ENCODE peak calls at places on chromosomes 1 and 21, in six cellular contexts. D is fibroblast of the aortic adventitia, H is astrocyte of the spinal cord, G is cardiac fibroblast, E is K562, T is epithelial cell of esophagus. R is an unnamed sample.

GRCh38 chr1:39250460-39251240 is 46.2 kb downstream of the MACF1 start:
- DNase-seq in D (peak), H (peak), G (peak), E (peak), T (peak), R (no peak)

GRCh38 chr1:178806665-178807300 is 64.1 kb downstream of the ANGPTL1 start:
- DNase-seq in D (no peak), H (no peak), G (no peak), E (no peak), T (no peak), R (no peak)

GRCh38 chr1:85379203-85380136 is 85.5 kb downstream of the DDAH1 start:
- DNase-seq in D (peak), H (no peak), G (peak), E (no peak), T (no peak), R (no peak)

GRCh38 chr1:226575436-226576390 is 27.1 kb downstream of the STUM start:
- DNase-seq in D (no peak), H (no peak), G (no peak), E (no peak), T (no peak), R (no peak)

GRCh38 chr21:41656946-41657525 is 109.8 kb downstream of the RIPK4 start:
- DNase-seq in D (no peak), H (no peak), G (no peak), E (no peak), T (no peak), R (no peak)

GRCh38 chr21:36509966-36510742 is 30.2 kb upstream of the CLDN14 start:
- DNase-seq in D (no peak), H (no peak), G (no peak), E (no peak), T (peak), R (no peak)

GRCh38 chr1:16717174-16718108 is 22.9 kb upstream of the RNU1-4 start:
- DNase-seq in D (no peak), H (no peak), G (no peak), E (peak), T (peak), R (peak)

GRCh38 chr1:22714455-22714854 is 3.8 kb downstream of the EPHB2 start:
- DNase-seq in D (no peak), H (no peak), G (no peak), E (no peak), T (no peak), R (no peak)

DNA sequence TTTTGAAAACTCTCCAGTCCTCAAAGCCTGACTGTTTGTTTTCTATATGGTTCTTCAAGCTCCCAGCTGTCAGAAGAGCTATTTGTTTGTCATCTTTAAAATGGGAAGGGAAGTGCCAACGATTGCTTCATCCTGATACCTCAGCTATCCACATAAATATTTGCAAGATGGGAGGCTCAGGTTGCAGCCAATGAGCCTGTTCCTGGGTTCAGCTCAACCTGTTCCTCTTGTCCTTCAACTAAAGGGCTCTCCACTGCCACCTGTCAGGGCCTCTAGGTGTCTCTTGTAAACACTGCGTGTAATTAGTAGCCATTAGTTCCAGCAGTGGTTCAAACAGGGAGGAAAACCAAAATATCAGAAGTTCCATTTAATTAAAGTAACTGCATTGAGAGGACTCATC is 445.1 kb downstream of the AJAP1 start:
- DNase-seq in D (no peak), H (no peak), G (no peak), E (no peak), T (peak), R (no peak)
- TF ChIP-seq CTCF in D (no peak), H (no peak), G (no peak), E (no peak), T (no peak), R (no peak)

DNA sequence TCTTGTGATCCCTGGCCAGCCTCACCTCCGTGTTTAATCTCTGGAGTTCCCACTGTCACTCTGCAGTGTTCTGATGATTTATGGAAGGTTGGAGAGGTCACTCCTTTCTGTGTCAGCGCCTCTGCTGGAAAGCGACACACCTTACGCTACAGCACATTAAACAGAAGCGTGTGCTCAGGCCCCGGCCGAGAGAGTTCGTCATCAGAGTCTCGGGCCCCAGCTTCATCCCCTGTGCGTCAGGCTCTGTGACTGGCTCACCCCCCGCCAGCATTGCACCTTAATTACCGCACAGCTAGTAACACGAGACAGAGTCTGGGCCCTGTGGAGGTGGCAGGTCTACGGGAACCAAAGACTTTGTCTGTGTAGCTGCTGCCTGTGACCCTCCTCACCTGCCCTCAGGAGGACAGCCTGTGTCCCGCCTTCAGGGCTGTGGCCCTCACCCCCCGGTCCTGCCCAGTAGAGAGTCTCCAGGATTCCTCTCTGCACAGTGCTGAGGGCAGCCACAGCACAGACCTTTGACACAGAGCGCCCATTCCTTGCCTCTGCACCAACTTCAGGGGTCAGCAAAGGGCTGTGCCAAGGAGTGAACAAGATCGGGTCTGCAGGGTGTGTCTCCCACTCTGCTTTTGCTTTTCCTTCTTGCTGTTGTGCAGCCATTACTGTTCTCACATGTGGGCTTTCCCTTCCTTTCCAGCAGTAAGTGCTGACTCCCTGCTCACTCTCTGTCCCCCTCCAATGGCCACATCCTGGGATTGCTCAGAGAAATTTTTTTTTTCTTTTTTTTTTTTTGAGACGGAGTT is 157.6 kb downstream of the PGBD5 start:
- DNase-seq in D (peak), H (peak), G (peak), E (peak), T (peak), R (peak)
- TF ChIP-seq CTCF in D (peak), H (peak), G (peak), E (peak), T (peak), R (peak)

GRCh38 chr1:30083800-30084464 is 639.5 kb downstream of the MATN1 start:
- DNase-seq in D (peak), H (peak), G (peak), E (no peak), T (peak), R (peak)

GRCh38 chr1:30084909-30085571 is 638.3 kb downstream of the MATN1 start:
- DNase-seq in D (no peak), H (no peak), G (no peak), E (no peak), T (no peak), R (no peak)

GRCh38 chr1:30088594-30089556 is 634.5 kb downstream of the MATN1 start:
- DNase-seq in D (no peak), H (no peak), G (peak), E (peak), T (no peak), R (no peak)

GRCh38 chr1:30087465-30087864 is 635.9 kb downstream of the MATN1 start:
- DNase-seq in D (no peak), H (no peak), G (no peak), E (no peak), T (no peak), R (peak)

DNA sequence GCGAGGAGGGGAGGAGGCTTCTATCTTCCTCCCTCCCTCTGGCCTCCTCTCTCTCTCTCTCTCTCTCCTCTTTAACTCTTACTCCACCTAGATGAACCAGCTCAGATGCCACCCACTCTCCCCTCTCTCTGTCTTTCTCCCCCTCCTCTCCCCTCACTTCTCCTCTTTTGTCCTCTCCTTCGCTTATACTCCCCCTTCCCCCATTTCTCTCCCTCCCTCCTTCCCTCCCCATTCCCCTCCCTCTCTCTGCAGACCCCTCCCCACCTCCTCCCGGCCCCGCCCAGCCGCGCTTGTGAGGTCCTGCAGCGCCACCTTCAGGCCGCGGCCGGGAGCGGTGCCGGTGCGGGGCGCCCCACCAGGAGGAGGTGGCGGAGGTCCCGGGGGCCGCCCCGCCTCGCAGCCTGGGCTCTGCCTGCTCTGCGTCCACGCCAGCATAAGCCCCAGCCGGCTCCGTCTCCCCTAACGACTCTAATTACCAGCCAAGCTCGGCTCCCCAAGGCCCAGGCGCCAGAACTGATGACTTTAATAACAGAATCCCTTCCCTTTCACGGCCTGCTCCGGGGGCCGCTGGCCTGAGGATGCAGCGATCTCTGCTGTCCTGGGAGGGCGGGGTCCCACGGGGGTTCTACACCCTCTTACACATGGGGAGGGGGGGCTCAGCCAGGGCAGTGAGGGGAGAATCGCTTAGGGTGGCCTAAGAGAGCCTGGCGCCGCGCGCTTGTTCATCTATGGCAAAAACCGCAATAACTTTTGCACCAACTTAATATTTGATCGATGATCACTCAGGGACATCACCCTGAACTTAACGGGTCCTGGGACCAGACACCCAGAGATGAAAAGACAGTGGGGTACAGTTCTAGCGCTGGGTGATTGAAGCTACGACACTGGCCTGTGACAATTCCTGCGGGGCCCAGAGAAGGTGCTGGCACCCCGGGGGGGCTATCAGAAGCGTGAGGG is 637.3 kb downstream of the MATN1 start:
- DNase-seq in D (peak), H (peak), G (peak), E (peak), T (no peak), R (no peak)
- TF ChIP-seq CTCF in D (peak), H (peak), G (no peak), E (peak), T (peak), R (peak)

GRCh38 chr1:230632273-230632873 is 9.9 kb upstream of the COG2 start:
- DNase-seq in D (peak), H (no peak), G (peak), E (peak), T (peak), R (peak)
- TF ChIP-seq CTCF in D (peak), H (peak), G (peak), E (peak), T (peak), R (peak)

GRCh38 chr1:41530411-41530810 is 45.9 kb upstream of the EDN2 start:
- DNase-seq in D (no peak), H (no peak), G (no peak), E (no peak), T (no peak), R (no peak)
- TF ChIP-seq CTCF in D (no peak), H (no peak), G (no peak), E (no peak), T (no peak), R (no peak)

GRCh38 chr1:172269084-172269483 is 151.4 kb upstream of the C1orf105 start:
- DNase-seq in D (no peak), H (no peak), G (no peak), E (no peak), T (no peak), R (no peak)
- TF ChIP-seq CTCF in D (no peak), H (no peak), G (no peak), E (no peak), T (no peak), R (no peak)

GRCh38 chr1:2098301-2098698 is 48.1 kb downstream of the PRKCZ start:
- DNase-seq in D (no peak), H (no peak), G (no peak), E (no peak), T (no peak), R (no peak)
- TF ChIP-seq CTCF in D (no peak), H (no peak), G (no peak), E (peak), T (no peak), R (no peak)

GRCh38 chr21:18387994-18388393 is 15.6 kb downstream of the TMPRSS15 start:
- DNase-seq in D (no peak), H (no peak), G (no peak), E (no peak), T (no peak), R (no peak)
- TF ChIP-seq CTCF in D (no peak), H (no peak), G (no peak), E (no peak), T (no peak), R (no peak)

DNA sequence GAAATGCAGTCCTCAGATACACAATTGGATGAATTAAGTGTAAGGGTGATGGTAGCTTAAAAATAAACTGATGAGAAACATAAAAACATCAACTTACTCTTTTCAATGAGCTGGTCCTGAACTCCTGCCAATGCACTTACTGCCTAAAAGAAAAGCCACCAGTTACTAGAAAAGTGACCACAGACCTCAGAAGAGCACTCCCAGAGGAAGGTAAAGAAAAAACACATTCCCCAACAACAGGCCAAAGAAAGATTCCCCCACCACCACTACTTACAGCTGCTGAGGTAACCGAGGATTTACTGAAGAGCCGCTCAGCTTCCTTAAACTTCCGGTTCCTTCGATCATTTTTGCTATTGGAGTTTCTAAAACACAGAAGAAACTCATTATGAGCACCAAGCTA is 5.4 kb downstream of the MEAF6 start:
- DNase-seq in D (no peak), H (peak), G (no peak), E (peak), T (peak), R (peak)
- TF ChIP-seq CTCF in D (peak), H (peak), G (peak), E (peak), T (peak), R (peak)